ENCODE peak calls at places on chromosomes 7 and 10, in ten cellular contexts. V is stimulated activated CD4-positive, alpha-beta T cell treated with anti-CD3 and anti-CD28 coated beads, Interleukin-12 subunit alpha, Interleukin-12 subunit beta, amount 100 ng/mL, for 48 hours; A is left colon; I is CD4-positive, alpha-beta memory T cell; P is HuH-7; Q is NCI-H1092 treated with DMSO at 0.1 percent for 48 hours; S is stimulated activated naive CD4-positive, alpha-beta T cell treated with Interleukin-2 at 50 U/mL for 16 hours; M is activated T-cell treated with anti-CD3 and anti-CD28 coated beads for 1 hour; W is skeletal muscle cell; R is stimulated activated CD8-positive, alpha-beta memory T cell treated with anti-CD3 and anti-CD28 coated beads, Interleukin-15, amount 100 ng/mL, for 4 hours. J is an unnamed sample.

GRCh38 chr10:54501919-54502318 is 299.1 kb downstream of the PCDH15 start:
- DNase-seq in V (no peak), A (no peak), I (no peak), P (no peak), Q (no peak), S (no peak), M (no peak), W (no peak), R (no peak), J (no peak)

GRCh38 chr10:77801474-77802238 is 124.9 kb downstream of the DLG5 start:
- DNase-seq in V (peak), A (peak), I (peak), P (no peak), Q (no peak), S (peak), M (no peak), W (no peak), R (peak), J (no peak)

GRCh38 chr10:112383325-112383724 is 9.4 kb downstream of the ACSL5 start:
- DNase-seq in V (no peak), A (peak), I (no peak), P (peak), Q (no peak), S (no peak), M (no peak), W (no peak), R (no peak), J (no peak)

GRCh38 chr7:7207876-7208275 is 25.5 kb downstream of the C1GALT1 start:
- DNase-seq in V (no peak), A (no peak), I (no peak), P (no peak), Q (no peak), S (no peak), M (no peak), W (no peak), R (no peak), J (no peak)

GRCh38 chr10:114519306-114519669 is 115.0 kb upstream of the AFAP1L2 start:
- DNase-seq in V (no peak), A (peak), I (no peak), P (no peak), Q (no peak), S (no peak), M (no peak), W (no peak), R (no peak), J (no peak)

GRCh38 chr10:50625663-50626062 is 1.9 kb upstream of the SGMS1 start:
- DNase-seq in V (no peak), A (no peak), I (no peak), P (peak), Q (no peak), S (no peak), M (no peak), W (no peak), R (no peak), J (peak)

GRCh38 chr10:113273151-113273876 is 279.5 kb upstream of the HABP2 start:
- DNase-seq in V (no peak), A (peak), I (no peak), P (no peak), Q (no peak), S (no peak), M (no peak), W (no peak), R (no peak), J (no peak)

GRCh38 chr10:103193820-103194529 is 903 bp upstream of the NT5C2 start:
- DNase-seq in V (no peak), A (no peak), I (no peak), P (no peak), Q (no peak), S (no peak), M (no peak), W (no peak), R (no peak), J (no peak)

GRCh38 chr7:158270106-158270775 is 317.4 kb downstream of the PTPRN2 start:
- DNase-seq in V (no peak), A (no peak), I (no peak), P (no peak), Q (no peak), S (no peak), M (no peak), W (no peak), R (no peak), J (no peak)

GRCh38 chr10:70378122-70378521 is 4.3 kb downstream of the LRRC20 start:
- DNase-seq in V (no peak), A (no peak), I (no peak), P (no peak), Q (no peak), S (no peak), M (no peak), W (peak), R (no peak), J (no peak)

GRCh38 chr10:61332506-61332905 is 120.7 kb downstream of the TMEM26 start:
- DNase-seq in V (no peak), A (no peak), I (no peak), P (no peak), Q (no peak), S (no peak), M (no peak), W (no peak), R (no peak), J (no peak)

GRCh38 chr10:102645388-102645740 is 1.1 kb downstream of the TRIM8 start:
- DNase-seq in V (no peak), A (peak), I (peak), P (peak), Q (peak), S (peak), M (peak), W (no peak), R (no peak), J (peak)

GRCh38 chr10:22606164-22606614 is 108.2 kb downstream of the PIP4K2A start:
- DNase-seq in V (no peak), A (peak), I (peak), P (no peak), Q (no peak), S (no peak), M (peak), W (no peak), R (no peak), J (no peak)

GRCh38 chr7:1713502-1714484 is 43.7 kb downstream of the ELFN1 start:
- DNase-seq in V (no peak), A (no peak), I (no peak), P (no peak), Q (peak), S (no peak), M (no peak), W (no peak), R (no peak), J (no peak)

GRCh38 chr7:151085691-151086620 is at the start of gene AGAP3:
- DNase-seq in V (peak), A (peak), I (peak), P (peak), Q (peak), S (peak), M (peak), W (peak), R (no peak), J (peak)

GRCh38 chr10:4586756-4587155 is 239.3 kb upstream of the AKR1E2 start:
- DNase-seq in V (no peak), A (no peak), I (no peak), P (no peak), Q (no peak), S (no peak), M (no peak), W (no peak), R (no peak), J (no peak)

GRCh38 chr10:13659887-13660544 is 73.3 kb downstream of the PRPF18 start:
- DNase-seq in V (peak), A (peak), I (peak), P (peak), Q (peak), S (peak), M (peak), W (no peak), R (peak), J (no peak)

GRCh38 chr10:97428572-97428981 is 2.6 kb downstream of the PGAM1 start:
- DNase-seq in V (no peak), A (no peak), I (peak), P (no peak), Q (no peak), S (peak), M (peak), W (no peak), R (no peak), J (no peak)

GRCh38 chr7:148142660-148143248 is 447.8 kb upstream of the C7orf33 start:
- DNase-seq in V (no peak), A (no peak), I (no peak), P (peak), Q (peak), S (no peak), M (no peak), W (peak), R (no peak), J (peak)

GRCh38 chr10:71214641-71215160 is 2.3 kb downstream of the UNC5B start:
- DNase-seq in V (no peak), A (no peak), I (no peak), P (no peak), Q (no peak), S (no peak), M (no peak), W (no peak), R (no peak), J (no peak)

GRCh38 chr7:99624487-99624886 is 7.7 kb downstream of the ZSCAN25 start:
- DNase-seq in V (peak), A (no peak), I (peak), P (no peak), Q (no peak), S (peak), M (peak), W (no peak), R (peak), J (no peak)

GRCh38 chr7:135355377-135356048 is 121.9 kb downstream of the STRA8 start:
- DNase-seq in V (no peak), A (no peak), I (no peak), P (no peak), Q (no peak), S (no peak), M (no peak), W (no peak), R (no peak), J (no peak)

GRCh38 chr7:134071355-134072331 is 55.5 kb upstream of the LRGUK start:
- DNase-seq in V (no peak), A (no peak), I (no peak), P (no peak), Q (no peak), S (no peak), M (no peak), W (no peak), R (no peak), J (no peak)

GRCh38 chr7:45000096-45001032 is at the start of gene CCM2:
- DNase-seq in V (no peak), A (peak), I (peak), P (peak), Q (peak), S (no peak), M (no peak), W (no peak), R (no peak), J (peak)

GRCh38 chr10:124346831-124347230 is 71.9 kb downstream of the OAT start:
- DNase-seq in V (no peak), A (no peak), I (no peak), P (no peak), Q (no peak), S (no peak), M (no peak), W (no peak), R (no peak), J (no peak)

GRCh38 chr7:37211097-37211496 is 237.6 kb downstream of the ELMO1 start:
- DNase-seq in V (no peak), A (no peak), I (no peak), P (no peak), Q (no peak), S (no peak), M (no peak), W (peak), R (no peak), J (no peak)

GRCh38 chr10:71093531-71093930 is 118.8 kb upstream of the UNC5B start:
- DNase-seq in V (no peak), A (no peak), I (no peak), P (no peak), Q (no peak), S (no peak), M (no peak), W (no peak), R (no peak), J (no peak)

GRCh38 chr10:88493676-88494483 is 89.2 kb downstream of the RNLS start:
- DNase-seq in V (no peak), A (no peak), I (no peak), P (no peak), Q (no peak), S (no peak), M (no peak), W (peak), R (no peak), J (peak)

GRCh38 chr7:134885967-134886352 is 100.3 kb upstream of the AGBL3 start:
- DNase-seq in V (no peak), A (no peak), I (no peak), P (peak), Q (no peak), S (no peak), M (no peak), W (peak), R (no peak), J (no peak)

GRCh38 chr7:39923086-39923485 is 27.0 kb upstream of the CDK13 start:
- DNase-seq in V (no peak), A (no peak), I (no peak), P (no peak), Q (no peak), S (no peak), M (no peak), W (no peak), R (no peak), J (no peak)

GRCh38 chr10:30111340-30111980 is 52.1 kb upstream of the JCAD start:
- DNase-seq in V (no peak), A (no peak), I (no peak), P (no peak), Q (no peak), S (no peak), M (no peak), W (peak), R (no peak), J (no peak)

GRCh38 chr10:124697837-124698559 is 46.2 kb downstream of the FAM53B start:
- DNase-seq in V (no peak), A (no peak), I (peak), P (no peak), Q (no peak), S (peak), M (no peak), W (no peak), R (peak), J (no peak)

GRCh38 chr10:126059101-126059826 is 162.9 kb downstream of the FANK1 start:
- DNase-seq in V (no peak), A (no peak), I (no peak), P (no peak), Q (no peak), S (no peak), M (no peak), W (peak), R (no peak), J (no peak)